ENCODE peak calls at places on chromosomes 3 and 15, in four cellular contexts. One of them, this sample, is unnamed.

GRCh38 chr15:76196286-76196948 is 114.9 kb downstream of the ETFA start:
- DNase-seq in HCT116: peak
- DNase-seq in uterus: peak
- DNase-seq in transverse colon: peak
- DNase-seq in this sample: peak

GRCh38 chr3:8438507-8439079 is 63.0 kb upstream of the LMCD1 start:
- DNase-seq in HCT116: no peak
- DNase-seq in transverse colon: no peak
- DNase-seq in uterus: no peak
- DNase-seq in this sample: no peak

GRCh38 chr15:48397841-48398240 is 66.6 kb downstream of the DUT start:
- DNase-seq in HCT116: no peak
- DNase-seq in transverse colon: no peak
- DNase-seq in uterus: peak
- DNase-seq in this sample: no peak

GRCh38 chr3:13217736-13218540 is 144.7 kb upstream of the IQSEC1 start:
- DNase-seq in uterus: no peak
- DNase-seq in HCT116: peak
- DNase-seq in transverse colon: no peak
- DNase-seq in this sample: no peak

GRCh38 chr3:32781211-32781968 is 36.4 kb upstream of the TRIM71 start:
- DNase-seq in transverse colon: peak
- DNase-seq in uterus: peak
- DNase-seq in HCT116: peak
- DNase-seq in this sample: peak

GRCh38 chr3:126149256-126149902 is 31.0 kb downstream of the ALDH1L1 start:
- DNase-seq in uterus: peak
- DNase-seq in transverse colon: no peak
- DNase-seq in HCT116: no peak
- DNase-seq in this sample: no peak

GRCh38 chr15:33433821-33434220 is 123.1 kb downstream of the RYR3 start:
- DNase-seq in transverse colon: no peak
- DNase-seq in uterus: no peak
- DNase-seq in HCT116: no peak
- DNase-seq in this sample: no peak

GRCh38 chr3:42428830-42429229 is 18.4 kb upstream of the LYZL4 start:
- DNase-seq in transverse colon: no peak
- DNase-seq in uterus: no peak
- DNase-seq in HCT116: no peak
- DNase-seq in this sample: no peak

GRCh38 chr15:56767315-56767714 is 34.0 kb upstream of the ZNF280D start:
- DNase-seq in HCT116: no peak
- DNase-seq in uterus: no peak
- DNase-seq in transverse colon: no peak
- DNase-seq in this sample: no peak

GRCh38 chr3:193826126-193826795 is 233.3 kb downstream of the OPA1 start:
- DNase-seq in HCT116: no peak
- DNase-seq in uterus: no peak
- DNase-seq in transverse colon: peak
- DNase-seq in this sample: no peak

GRCh38 chr3:23696842-23697241 is 108.9 kb upstream of the UBE2E1 start:
- DNase-seq in transverse colon: peak
- DNase-seq in uterus: no peak
- DNase-seq in HCT116: no peak
- DNase-seq in this sample: no peak

GRCh38 chr3:180277036-180277435 is 240.3 kb upstream of the PEX5L start:
- DNase-seq in uterus: no peak
- DNase-seq in transverse colon: no peak
- DNase-seq in HCT116: no peak
- DNase-seq in this sample: no peak

GRCh38 chr3:10187295-10187876 is 22.7 kb downstream of the IRAK2 start:
- DNase-seq in HCT116: no peak
- DNase-seq in transverse colon: no peak
- DNase-seq in uterus: no peak
- DNase-seq in this sample: no peak

GRCh38 chr15:31327674-31328424 is 1.2 kb downstream of the KLF13 start:
- DNase-seq in transverse colon: peak
- DNase-seq in HCT116: no peak
- DNase-seq in uterus: peak
- DNase-seq in this sample: peak

GRCh38 chr3:2268779-2269178 is 170.1 kb downstream of the CNTN4 start:
- DNase-seq in uterus: no peak
- DNase-seq in HCT116: no peak
- DNase-seq in transverse colon: no peak
- DNase-seq in this sample: no peak

GRCh38 chr3:42608586-42608985 is 8.1 kb downstream of the NKTR start:
- DNase-seq in HCT116: no peak
- DNase-seq in uterus: no peak
- DNase-seq in transverse colon: no peak
- DNase-seq in this sample: no peak

GRCh38 chr3:39251576-39251975 is 28.3 kb downstream of the CX3CR1 start:
- DNase-seq in HCT116: no peak
- DNase-seq in transverse colon: no peak
- DNase-seq in uterus: no peak
- DNase-seq in this sample: no peak

GRCh38 chr3:52190294-52190841 is 7.6 kb upstream of the ALAS1 start:
- DNase-seq in uterus: peak
- DNase-seq in HCT116: no peak
- DNase-seq in transverse colon: no peak
- DNase-seq in this sample: peak

GRCh38 chr3:32442766-32443165 is 51.1 kb downstream of the CMTM7 start:
- DNase-seq in uterus: no peak
- DNase-seq in HCT116: no peak
- DNase-seq in transverse colon: no peak
- DNase-seq in this sample: no peak

GRCh38 chr15:76928231-76928630 is 3.3 kb upstream of the RCN2 start:
- DNase-seq in HCT116: no peak
- DNase-seq in transverse colon: no peak
- DNase-seq in uterus: no peak
- DNase-seq in this sample: no peak

GRCh38 chr15:91199511-91199910 is 99.5 kb downstream of the SV2B start:
- DNase-seq in HCT116: no peak
- DNase-seq in uterus: no peak
- DNase-seq in transverse colon: no peak
- DNase-seq in this sample: no peak

GRCh38 chr3:27570421-27571106 is 86.4 kb upstream of the SLC4A7 start:
- DNase-seq in transverse colon: no peak
- DNase-seq in uterus: no peak
- DNase-seq in HCT116: no peak
- DNase-seq in this sample: no peak

GRCh38 chr15:48794697-48795134 is 16.2 kb downstream of the CEP152 start:
- DNase-seq in transverse colon: no peak
- DNase-seq in uterus: no peak
- DNase-seq in HCT116: no peak
- DNase-seq in this sample: peak

GRCh38 chr3:179432451-179432850 is 18.8 kb downstream of the GNB4 start:
- DNase-seq in uterus: no peak
- DNase-seq in transverse colon: no peak
- DNase-seq in HCT116: no peak
- DNase-seq in this sample: no peak

GRCh38 chr3:21705769-21706168 is 45.2 kb downstream of the ZNF385D start:
- DNase-seq in uterus: peak
- DNase-seq in HCT116: no peak
- DNase-seq in transverse colon: no peak
- DNase-seq in this sample: no peak

GRCh38 chr3:65875395-65876027 is 163.2 kb downstream of the MAGI1 start:
- DNase-seq in HCT116: no peak
- DNase-seq in uterus: no peak
- DNase-seq in transverse colon: no peak
- DNase-seq in this sample: no peak

GRCh38 chr3:112128843-112129727 is 4.0 kb downstream of the GCSAM start:
- DNase-seq in transverse colon: no peak
- DNase-seq in HCT116: no peak
- DNase-seq in uterus: no peak
- DNase-seq in this sample: no peak

GRCh38 chr3:112129925-112130637 is 3.0 kb downstream of the GCSAM start:
- DNase-seq in HCT116: no peak
- DNase-seq in transverse colon: no peak
- DNase-seq in uterus: no peak
- DNase-seq in this sample: no peak

GRCh38 chr3:112132088-112132487 is 960 bp downstream of the GCSAM start:
- DNase-seq in transverse colon: no peak
- DNase-seq in HCT116: no peak
- DNase-seq in uterus: no peak
- DNase-seq in this sample: no peak

GRCh38 chr3:112131111-112131510 is 1.9 kb downstream of the GCSAM start:
- DNase-seq in uterus: no peak
- DNase-seq in HCT116: no peak
- DNase-seq in transverse colon: no peak
- DNase-seq in this sample: no peak

GRCh38 chr3:112130638-112130993 is 2.4 kb downstream of the GCSAM start:
- DNase-seq in uterus: no peak
- DNase-seq in HCT116: no peak
- DNase-seq in transverse colon: no peak
- DNase-seq in this sample: no peak
- TF ChIP-seq POLR2A in uterus: no peak
- TF ChIP-seq POLR2A in HCT116: no peak
- TF ChIP-seq POLR2A in transverse colon: no peak
- TF ChIP-seq POLR2A in this sample: no peak

DNA sequence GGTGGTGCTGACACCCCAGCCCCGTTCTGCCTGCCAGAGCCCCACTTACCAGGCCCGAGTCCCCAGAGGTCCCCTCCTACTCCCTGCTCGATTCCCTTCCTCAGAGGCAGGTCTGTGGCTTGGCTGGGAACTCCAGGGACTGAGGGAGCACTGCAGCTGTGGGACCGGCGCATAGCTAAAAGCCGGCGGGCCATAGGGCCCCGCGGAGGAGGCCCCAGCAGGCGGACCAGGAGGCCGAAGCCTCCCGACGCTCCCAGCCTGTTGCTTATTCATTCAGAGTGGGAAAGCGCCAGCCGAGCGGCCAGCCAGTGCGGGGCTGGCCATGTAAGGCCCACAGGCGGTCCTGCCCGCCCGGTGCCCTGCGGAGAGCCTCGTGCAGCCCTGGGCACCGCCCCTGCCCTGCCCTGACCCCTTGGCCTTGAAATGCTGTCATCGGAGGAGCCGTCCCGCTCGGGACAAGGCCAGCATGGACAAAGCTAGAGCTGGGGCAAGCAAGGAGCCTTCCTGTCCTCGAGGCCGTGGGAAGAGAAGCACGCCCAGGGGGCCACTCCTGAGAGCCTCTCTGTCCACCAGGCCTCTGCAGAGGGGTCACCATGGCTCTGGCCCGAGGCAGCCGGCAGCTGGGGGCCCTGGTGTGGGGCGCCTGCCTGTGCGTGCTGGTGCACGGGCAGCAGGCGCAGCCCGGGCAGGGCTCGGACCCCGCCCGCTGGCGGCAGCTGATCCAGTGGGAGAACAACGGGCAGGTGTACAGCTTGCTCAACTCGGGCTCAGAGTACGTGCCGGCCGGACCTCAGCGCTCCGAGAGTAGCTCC is at the start of gene LOXL1:
- DNase-seq in transverse colon: peak
- DNase-seq in uterus: peak
- DNase-seq in HCT116: peak
- DNase-seq in this sample: no peak
- TF ChIP-seq POLR2A in transverse colon: peak
- TF ChIP-seq POLR2A in uterus: peak
- TF ChIP-seq POLR2A in HCT116: no peak
- TF ChIP-seq POLR2A in this sample: no peak

GRCh38 chr15:85004551-85004950 is 22.9 kb downstream of the PDE8A start:
- DNase-seq in HCT116: no peak
- DNase-seq in uterus: no peak
- DNase-seq in transverse colon: no peak
- DNase-seq in this sample: no peak

GRCh38 chr15:85005319-85005718 is 23.7 kb downstream of the PDE8A start:
- DNase-seq in HCT116: no peak
- DNase-seq in uterus: no peak
- DNase-seq in transverse colon: no peak
- DNase-seq in this sample: no peak

GRCh38 chr15:85002517-85002916 is 20.9 kb downstream of the PDE8A start:
- DNase-seq in transverse colon: no peak
- DNase-seq in uterus: no peak
- DNase-seq in HCT116: no peak
- DNase-seq in this sample: no peak

GRCh38 chr15:85005744-85006143 is 24.1 kb downstream of the PDE8A start:
- DNase-seq in HCT116: no peak
- DNase-seq in transverse colon: no peak
- DNase-seq in uterus: no peak
- DNase-seq in this sample: no peak

GRCh38 chr15:85003593-85004312 is 22.1 kb downstream of the PDE8A start:
- DNase-seq in HCT116: no peak
- DNase-seq in transverse colon: no peak
- DNase-seq in uterus: no peak
- DNase-seq in this sample: no peak
- TF ChIP-seq POLR2A in HCT116: no peak
- TF ChIP-seq POLR2A in transverse colon: no peak
- TF ChIP-seq POLR2A in uterus: no peak
- TF ChIP-seq POLR2A in this sample: no peak

GRCh38 chr3:101567528-101568317 is 6.1 kb downstream of the TRMT10C start:
- DNase-seq in uterus: no peak
- DNase-seq in HCT116: no peak
- DNase-seq in transverse colon: no peak
- DNase-seq in this sample: no peak

GRCh38 chr3:101577276-101577675 is 3.3 kb downstream of the PCNP start:
- DNase-seq in HCT116: no peak
- DNase-seq in transverse colon: no peak
- DNase-seq in uterus: no peak
- DNase-seq in this sample: no peak

GRCh38 chr3:101571028-101571895 is 2.7 kb upstream of the PCNP start:
- DNase-seq in transverse colon: no peak
- DNase-seq in uterus: no peak
- DNase-seq in HCT116: no peak
- DNase-seq in this sample: no peak

GRCh38 chr3:101574388-101575156 is 592 bp downstream of the PCNP start:
- DNase-seq in uterus: peak
- DNase-seq in HCT116: no peak
- DNase-seq in transverse colon: peak
- DNase-seq in this sample: peak

DNA sequence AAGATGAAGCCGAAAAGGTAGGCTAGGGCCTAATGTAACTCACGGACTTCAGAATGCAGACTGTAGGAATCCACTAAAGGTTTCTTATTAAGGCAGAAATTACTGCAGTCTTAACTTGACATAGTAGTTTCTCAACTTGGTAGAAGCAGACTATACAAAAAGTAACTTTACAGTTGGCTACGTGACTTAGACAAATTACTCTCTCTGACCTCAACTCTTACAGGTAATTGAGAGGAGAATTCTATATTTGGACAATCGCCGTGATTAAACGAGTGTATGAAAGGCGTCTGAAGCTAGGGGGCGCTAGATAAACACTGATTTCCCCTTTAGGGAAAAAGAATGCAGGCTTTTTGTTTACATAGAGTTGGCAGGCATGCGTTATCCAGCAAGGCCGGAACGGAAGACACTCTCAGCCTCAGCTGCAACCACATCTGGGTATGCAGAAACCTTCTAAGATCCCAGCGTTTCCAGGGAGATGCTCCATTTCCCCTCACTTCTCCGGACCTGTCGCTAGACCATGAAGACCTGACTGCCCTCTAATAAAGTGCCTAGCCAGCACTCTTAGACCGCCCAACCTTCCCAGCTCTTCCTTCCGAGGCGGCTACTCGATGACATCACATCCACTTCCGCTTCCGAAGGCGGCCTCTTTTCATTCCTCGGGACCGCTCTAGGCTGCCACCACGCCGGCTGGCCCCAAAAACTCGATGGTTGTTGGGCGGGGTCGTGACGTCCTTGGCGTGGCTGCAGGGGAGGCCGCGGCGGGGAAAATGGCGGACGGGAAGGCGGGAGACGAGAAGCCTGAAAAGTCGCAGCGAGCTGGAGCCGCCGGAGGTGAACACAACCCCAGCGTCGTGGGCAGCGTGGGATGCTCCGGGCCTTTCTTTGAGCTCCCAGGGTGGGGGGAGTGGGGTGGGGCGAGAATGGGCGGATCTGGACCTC is at the start of gene PCNP:
- DNase-seq in transverse colon: peak
- DNase-seq in uterus: peak
- DNase-seq in HCT116: peak
- DNase-seq in this sample: peak
- TF ChIP-seq POLR2A in transverse colon: peak
- TF ChIP-seq POLR2A in uterus: peak
- TF ChIP-seq POLR2A in HCT116: peak
- TF ChIP-seq POLR2A in this sample: peak